ENCODE peak calls at places on chromosomes 16 and 17, in ten cellular contexts. S is mammary epithelial cell; N is lower lobe of right lung; B is IMR-90; K is HCT116; G is naive thymus-derived CD4-positive, alpha-beta T cell; A is stomach; F is BE2C; O is brain microvascular endothelial cell; J is A549. U is an unnamed sample.

GRCh38 chr17:35345926-35346771 is 27.3 kb downstream of the SLFN11 start:
- DNase-seq in A (peak; percentile 30), N (peak; percentile 85), O (no peak), G (peak; percentile 25), F (no peak), B (peak; percentile 53), J (no peak), S (peak; percentile 1), K (no peak), U (peak; percentile 41)

GRCh38 chr16:14486520-14487303 is 143.3 kb downstream of the PARN start:
- DNase-seq in F (peak; percentile 79), K (peak; percentile 57), N (peak; percentile 52), G (no peak), J (peak; percentile 94), B (peak; percentile 94), O (peak; percentile 94), S (peak; percentile 87), A (peak; percentile 92), U (no peak)

GRCh38 chr16:52265446-52265861 is 281.5 kb downstream of the TOX3 start:
- DNase-seq in N (no peak), F (no peak), S (no peak), K (no peak), J (no peak), A (no peak), B (no peak), O (no peak), G (no peak), U (no peak)

GRCh38 chr17:57697891-57698708 is 47.0 kb downstream of the CCDC182 start:
- DNase-seq in N (no peak), O (no peak), B (no peak), J (no peak), G (no peak), A (no peak), S (no peak), F (no peak), K (no peak), U (no peak)

GRCh38 chr17:39080416-39081179 is 70.8 kb downstream of the PLXDC1 start:
- DNase-seq in O (peak; percentile 45), F (peak; percentile 38), S (no peak), G (no peak), B (peak; percentile 52), A (no peak), K (no peak), J (no peak), N (no peak), U (no peak)

GRCh38 chr16:2243031-2243528 is 6.8 kb downstream of the DNASE1L2 start:
- DNase-seq in F (peak; percentile 56), A (no peak), G (no peak), J (peak; percentile 41), B (no peak), N (no peak), S (no peak), O (no peak), K (no peak), U (no peak)

GRCh38 chr17:146983-147761 is 9.8 kb downstream of the SCGB1C2 start:
- DNase-seq in N (peak; percentile 45), K (no peak), J (no peak), S (no peak), G (no peak), B (no peak), A (peak; percentile 22), O (no peak), F (no peak), U (no peak)

GRCh38 chr17:1110844-1111598 is 68.8 kb downstream of the ABR start:
- DNase-seq in B (peak; percentile 91), G (no peak), O (peak; percentile 85), A (no peak), S (peak; percentile 96), F (peak; percentile 60), N (peak; percentile 87), J (peak; percentile 90), K (peak; percentile 88), U (no peak)

GRCh38 chr17:18860161-18860972 is 2.4 kb downstream of the PRPSAP2 start:
- DNase-seq in J (no peak), G (no peak), A (no peak), B (peak; percentile 58), K (no peak), S (no peak), F (no peak), N (no peak), O (no peak), U (no peak)

GRCh38 chr17:18855831-18856624 is 1.9 kb upstream of the PRPSAP2 start:
- DNase-seq in F (peak; percentile 89), B (peak; percentile 95), K (peak; percentile 86), N (peak; percentile 92), G (peak; percentile 84), O (peak; percentile 93), A (peak; percentile 94), S (peak; percentile 94), J (peak; percentile 97), U (peak; percentile 93)

GRCh38 chr17:18859256-18859655 is 1.3 kb downstream of the PRPSAP2 start:
- DNase-seq in B (peak; percentile 73), J (no peak), A (no peak), F (no peak), O (peak; percentile 58), N (no peak), K (no peak), S (no peak), G (no peak), U (no peak)

GRCh38 chr17:18857864-18858566 is at the start of gene PRPSAP2:
- DNase-seq in G (peak; percentile 90), K (peak; percentile 87), N (peak; percentile 98), O (peak; percentile 82), S (peak; percentile 89), A (peak; percentile 98), J (peak; percentile 96), F (peak; percentile 95), B (peak; percentile 88), U (peak; percentile 90)

GRCh38 chr17:18858567-18859245 is 775 bp downstream of the PRPSAP2 start:
- DNase-seq in J (no peak), F (no peak), B (no peak), N (no peak), G (no peak), S (no peak), K (no peak), A (no peak), O (no peak), U (no peak)
- H3K4me3 ChIP-seq in J (peak overlapping the region; percentile 79), F (peak overlapping the region; percentile 76), B (peak overlapping the region; percentile 83), N (peak overlapping the region; percentile 85), G (peak overlapping the region; percentile 63), S (peak overlapping the region; percentile 63), K (peak overlapping the region; percentile 82), A (peak overlapping the region; percentile 93), O (peak overlapping the region; percentile 71), U (peak overlapping the region; percentile 75)

GRCh38 chr16:22425847-22426246 is 51.4 kb upstream of the CDR2 start:
- DNase-seq in N (no peak), B (no peak), O (no peak), J (no peak), S (no peak), F (no peak), A (no peak), G (no peak), K (no peak), U (no peak)

GRCh38 chr16:22427556-22427955 is 53.1 kb upstream of the CDR2 start:
- DNase-seq in J (no peak), A (no peak), S (no peak), O (no peak), F (no peak), K (no peak), G (no peak), N (no peak), B (no peak), U (no peak)

GRCh38 chr16:22424161-22424937 is 49.9 kb upstream of the CDR2 start:
- DNase-seq in J (no peak), G (no peak), N (no peak), F (no peak), S (no peak), B (no peak), A (no peak), K (no peak), O (no peak), U (no peak)

GRCh38 chr16:22423716-22424115 is 49.3 kb upstream of the CDR2 start:
- DNase-seq in G (no peak), F (no peak), N (no peak), B (no peak), J (no peak), S (no peak), O (no peak), A (no peak), K (no peak), U (no peak)

DNA sequence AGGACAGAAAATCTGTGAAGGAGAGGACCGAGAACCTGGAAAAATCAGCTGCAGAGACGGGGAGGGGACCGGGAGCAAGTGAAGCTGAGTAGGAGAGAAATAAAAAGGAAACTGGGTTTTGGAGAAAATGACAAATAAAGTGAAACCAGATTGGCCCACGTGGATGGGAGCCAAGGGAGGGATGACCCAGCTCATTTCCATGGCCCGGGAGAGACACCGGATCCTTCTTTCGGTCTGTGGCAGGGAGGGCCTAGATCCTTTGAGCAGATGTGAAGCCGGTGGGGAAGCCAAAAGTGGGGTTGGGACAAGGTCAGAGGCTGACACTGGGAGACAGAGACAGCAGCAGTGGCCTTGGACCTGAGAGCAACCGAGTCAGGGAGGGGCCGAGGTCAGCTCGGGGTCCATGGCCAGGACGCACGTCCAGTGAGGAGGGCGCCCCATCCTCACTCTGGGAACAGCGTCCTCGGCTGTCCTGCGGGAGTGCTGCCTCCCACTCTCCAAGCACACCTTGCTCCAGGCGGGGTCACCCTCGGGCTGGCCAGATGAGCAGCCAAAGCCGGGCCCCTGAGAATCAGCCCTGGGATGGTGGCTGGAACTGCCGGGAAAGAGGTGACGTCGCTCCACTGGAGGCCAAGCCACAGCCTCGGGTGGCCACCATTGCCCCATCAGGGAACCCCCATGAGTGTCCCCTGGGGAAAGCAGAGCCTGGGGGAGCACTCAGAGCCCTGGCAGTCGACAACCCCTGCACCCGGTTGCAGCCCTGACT is 50.8 kb upstream of the CDR2 start:
- DNase-seq in B (no peak), O (no peak), F (no peak), J (no peak), G (no peak), S (no peak), N (no peak), A (no peak), K (no peak), U (no peak)
- H3K4me3 ChIP-seq in B (no peak overlapping the region), O (no peak overlapping the region), F (no peak overlapping the region), J (no peak overlapping the region), G (no peak overlapping the region), S (no peak overlapping the region), N (peak overlapping the region; percentile 32), A (peak overlapping the region; percentile 11), K (no peak overlapping the region), U (no peak overlapping the region)

GRCh38 chr16:560221-560700 is at the start of gene PRR35:
- DNase-seq in F (no peak), A (no peak), G (no peak), J (no peak), N (no peak), O (no peak), S (no peak), B (no peak), K (no peak), U (no peak)

GRCh38 chr16:560701-561412 is 663 bp downstream of the PRR35 start:
- DNase-seq in S (no peak), J (no peak), K (no peak), B (no peak), F (no peak), G (no peak), O (no peak), N (no peak), A (no peak), U (no peak)

GRCh38 chr16:558298-559020 is 1.7 kb upstream of the PRR35 start:
- DNase-seq in G (no peak), O (no peak), F (no peak), J (no peak), K (no peak), A (no peak), N (no peak), B (no peak), S (no peak), U (no peak)

GRCh38 chr16:559021-559380 is 1.2 kb upstream of the PRR35 start:
- DNase-seq in F (no peak), G (no peak), A (no peak), J (no peak), N (no peak), O (no peak), B (no peak), K (no peak), S (no peak), U (no peak)

GRCh38 chr16:559411-560207 is 585 bp upstream of the PRR35 start:
- DNase-seq in J (no peak), A (no peak), O (no peak), S (no peak), G (no peak), B (no peak), F (no peak), N (no peak), K (no peak), U (no peak)
- H3K4me3 ChIP-seq in J (peak overlapping the region; percentile 47), A (no peak overlapping the region), O (no peak overlapping the region), S (no peak overlapping the region), G (no peak overlapping the region), B (no peak overlapping the region), F (no peak overlapping the region), N (no peak overlapping the region), K (no peak overlapping the region), U (no peak overlapping the region)

DNA sequence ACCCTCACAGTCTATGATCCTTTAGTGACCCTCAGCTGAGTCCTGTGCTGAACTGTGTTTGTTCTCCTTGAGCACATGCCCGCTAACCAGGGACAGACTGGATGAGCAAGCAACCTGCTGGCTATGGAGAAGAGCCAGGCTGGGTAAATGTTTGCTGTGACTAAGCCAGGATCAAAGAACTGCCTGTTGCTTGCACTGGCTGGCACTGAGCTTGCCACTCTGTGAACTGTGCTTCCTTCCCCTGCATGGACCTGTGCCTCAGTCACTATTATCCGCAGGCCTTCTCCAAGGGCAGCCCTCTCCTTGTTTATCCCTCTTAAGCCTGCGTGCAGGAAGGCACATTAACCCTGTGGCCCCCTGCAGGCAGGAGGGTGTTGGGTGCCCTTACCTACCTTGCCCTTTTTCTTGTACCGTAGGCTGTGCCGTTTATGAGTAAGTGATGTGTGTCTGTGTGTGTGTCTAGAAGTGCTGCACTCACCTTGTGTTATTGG is 7.4 kb downstream of the PNPO start:
- DNase-seq in G (no peak), A (peak; percentile 84), F (no peak), N (no peak), K (no peak), S (peak; percentile 73), B (no peak), O (no peak), J (peak; percentile 52), U (no peak)
- H3K4me3 ChIP-seq in G (no peak overlapping the region), A (no peak overlapping the region), F (no peak overlapping the region), N (peak overlapping the region; percentile 45), K (no peak overlapping the region), S (no peak overlapping the region), B (no peak overlapping the region), O (no peak overlapping the region), J (peak overlapping the region; percentile 5), U (no peak overlapping the region)